ENCODE peak calls at places on chromosomes 4 and X, in five cellular contexts. Q, M, W, N and R are unnamed samples. For H3K27me3, the result is how much of the 10 kb centered on the place peaks cover.

GRCh38 chrX:106718709-106719108 is 7.8 kb upstream of the RNF128 start:
- DNase-seq in Q (no peak), M (no peak), W (no peak), N (no peak), R (no peak)

GRCh38 chr4:111268769-111269414 is 646.0 kb upstream of the PITX2 start:
- DNase-seq in Q (no peak), M (no peak), W (no peak), N (no peak), R (peak)

GRCh38 chr4:15963001-15963451 is at the start of gene FGFBP2:
- DNase-seq in Q (no peak), M (peak), W (peak), N (peak), R (peak)

GRCh38 chr4:15547392-15547791 is 77.7 kb downstream of the CC2D2A start:
- DNase-seq in Q (no peak), M (no peak), W (no peak), N (no peak), R (no peak)

GRCh38 chr4:63589796-63590195 is 819.5 kb downstream of the TECRL start:
- DNase-seq in Q (no peak), M (no peak), W (no peak), N (no peak), R (no peak)

GRCh38 chr4:77308843-77309242 is 151.8 kb downstream of the CCNG2 start:
- DNase-seq in Q (no peak), M (peak), W (no peak), N (no peak), R (no peak)

GRCh38 chr4:142648378-142648777 is 197.7 kb downstream of the INPP4B start:
- DNase-seq in Q (no peak), M (no peak), W (no peak), N (no peak), R (no peak)

GRCh38 chr4:8696369-8697127 is 104.0 kb downstream of the CPZ start:
- DNase-seq in Q (peak), M (no peak), W (no peak), N (no peak), R (no peak)

GRCh38 chr4:164373021-164373420 is 380.9 kb upstream of the SMIM31 start:
- DNase-seq in Q (no peak), M (no peak), W (no peak), N (no peak), R (no peak)

GRCh38 chrX:48823029-48823428 is 3.3 kb upstream of the ERAS start:
- DNase-seq in Q (no peak), M (no peak), W (no peak), N (no peak), R (no peak)

GRCh38 chr4:168059251-168059650 is 33.1 kb upstream of the ANXA10 start:
- DNase-seq in Q (no peak), M (peak), W (no peak), N (no peak), R (peak)

GRCh38 chrX:47664737-47665136 is 5.8 kb upstream of the UXT start:
- DNase-seq in Q (no peak), M (no peak), W (no peak), N (no peak), R (no peak)

GRCh38 chr4:25810815-25811690 is 51.7 kb downstream of the SEL1L3 start:
- DNase-seq in Q (no peak), M (no peak), W (no peak), N (no peak), R (no peak)

DNA sequence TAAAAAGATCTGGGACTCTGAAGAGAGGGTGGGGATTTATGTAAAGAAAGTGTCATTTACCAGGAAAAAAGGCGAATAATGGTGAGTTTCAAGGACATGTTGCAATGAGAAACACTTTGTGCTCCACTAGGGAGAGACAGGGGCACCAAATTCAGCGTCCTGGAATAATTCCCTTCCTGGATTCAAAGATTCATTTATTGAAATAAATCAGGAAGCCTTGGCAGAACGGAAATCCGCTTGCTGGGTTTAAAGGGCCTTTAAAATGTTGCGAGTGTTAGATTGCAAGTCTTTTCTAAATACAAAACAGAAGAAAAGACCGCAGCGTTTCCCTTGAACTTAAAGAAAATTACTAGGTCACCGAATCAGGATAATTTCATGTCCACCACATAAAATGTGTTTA is 3.8 kb upstream of the ZIC3 start:
- DNase-seq in Q (no peak), M (no peak), W (no peak), N (no peak), R (no peak)
- H3K27me3 ChIP-seq in Q (under half), M (under half), W (under half), N (under half), R (under half)

DNA sequence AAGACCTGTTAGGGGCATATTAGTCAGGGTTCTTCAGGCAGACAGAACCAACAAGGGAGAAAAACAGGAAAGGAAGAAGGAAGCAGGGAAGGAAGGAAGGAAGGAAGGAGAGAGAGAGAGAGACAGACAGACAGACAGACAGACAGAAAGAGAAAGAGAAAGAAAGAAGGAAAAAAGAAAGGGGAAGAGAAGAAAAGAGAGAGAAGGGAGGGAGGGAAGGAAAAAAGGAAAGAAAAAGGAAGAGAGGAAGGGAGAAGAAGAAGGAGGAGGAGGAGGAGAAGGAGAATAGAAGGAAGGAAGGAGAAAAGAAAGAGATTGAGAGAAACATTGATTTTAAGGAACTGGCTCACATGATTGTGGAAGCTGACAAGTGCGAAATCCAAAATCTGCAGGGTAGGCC is 89.0 kb downstream of the DHX15 start:
- DNase-seq in Q (no peak), M (no peak), W (no peak), N (no peak), R (no peak)
- TF ChIP-seq CTCF in Q (no peak), M (no peak), W (no peak), N (no peak), R (no peak)

GRCh38 chr4:115670930-115671329 is 557.5 kb upstream of the NDST4 start:
- DNase-seq in Q (no peak), M (no peak), W (no peak), N (no peak), R (no peak)
- H3K27ac ChIP-seq in Q (no peak), M (no peak), W (no peak), N (no peak), R (no peak)

DNA sequence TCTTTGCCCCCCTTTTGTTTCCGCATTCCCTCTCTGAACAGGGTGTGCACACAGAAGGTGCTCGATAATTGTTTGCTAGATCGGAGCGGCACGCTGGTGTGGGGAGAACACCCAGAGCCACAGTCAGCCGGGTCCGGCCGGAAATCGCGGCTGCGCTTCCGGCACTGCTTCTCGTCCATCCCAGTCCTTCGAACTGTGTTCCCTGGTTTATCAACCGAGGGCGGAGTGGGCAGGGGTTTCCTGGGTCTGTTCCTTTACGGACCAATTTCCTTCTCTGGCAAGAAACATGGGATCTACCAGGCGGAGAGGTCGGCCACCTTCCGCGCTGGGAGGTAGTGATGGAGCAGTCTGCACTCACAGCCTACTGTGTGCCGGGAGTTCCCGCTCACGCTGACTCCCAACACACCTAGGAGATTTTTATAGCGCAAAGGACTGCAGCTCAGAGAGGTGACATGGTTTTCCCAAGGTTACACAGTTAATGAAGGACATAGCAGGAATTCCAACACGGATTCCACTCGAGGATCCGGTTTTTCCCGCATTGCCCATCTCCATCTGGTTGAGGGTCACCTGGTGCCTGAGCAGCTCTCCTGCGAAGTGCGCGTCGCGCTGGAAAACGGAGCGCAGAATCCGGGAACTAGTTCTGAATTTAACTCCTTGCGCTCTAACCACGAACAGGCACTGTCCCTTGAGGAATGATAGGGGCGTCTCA is 6.8 kb downstream of the MSX1 start:
- DNase-seq in Q (no peak), M (no peak), W (no peak), N (no peak), R (no peak)
- H3K27me3 ChIP-seq in Q (under half), M (half or more), W (under half), N (half or more), R (half or more)